ENCODE peak calls at places on chromosomes 16 and 17, in eight cellular contexts. U is left cardiac atrium; E is lower lobe of right lung; V is NAMALWA; A is fibroblast of villous mesenchyme; F is GM06990; C is cardiac muscle cell; W is activated CD8-positive, alpha-beta memory T cell treated with anti-CD3 and anti-CD28 coated beads, Interleukin-2, amount 50 U/mL, for 4 hours. G is an unnamed sample.

GRCh38 chr17:34579979-34580684 is 750 bp downstream of the TMEM132E start:
- DNase-seq in U (peak; percentile 59), E (no peak), V (no peak), A (peak; percentile 3), F (no peak), C (peak; percentile 11), W (no peak), G (peak; percentile 50)

GRCh38 chr16:50272111-50272571 is 5.8 kb downstream of the ADCY7 start:
- DNase-seq in U (no peak), E (no peak), V (no peak), A (no peak), F (no peak), C (no peak), W (no peak), G (no peak)

GRCh38 chr17:80944326-80944725 is 47.3 kb upstream of the CHMP6 start:
- DNase-seq in U (no peak), E (peak; percentile 12), V (no peak), A (no peak), F (no peak), C (no peak), W (no peak), G (no peak)

GRCh38 chr17:59406808-59407381 is 75.4 kb downstream of the YPEL2 start:
- DNase-seq in U (no peak), E (no peak), V (peak; percentile 49), A (peak; percentile 75), F (no peak), C (peak; percentile 60), W (no peak), G (peak; percentile 54)

GRCh38 chr16:14057878-14058382 is 13.2 kb upstream of the MRTFB start:
- DNase-seq in U (peak; percentile 67), E (no peak), V (no peak), A (no peak), F (no peak), C (peak; percentile 61), W (no peak), G (no peak)

GRCh38 chr16:3609895-3610697 is 1.3 kb downstream of the SLX4 start:
- DNase-seq in U (no peak), E (no peak), V (peak; percentile 36), A (no peak), F (no peak), C (peak; percentile 24), W (no peak), G (no peak)

GRCh38 chr16:85328665-85329058 is 216.4 kb upstream of the CIBAR2 start:
- DNase-seq in U (no peak), E (no peak), V (peak; percentile 59), A (no peak), F (no peak), C (no peak), W (no peak), G (no peak)

GRCh38 chr16:25011891-25012499 is 3.2 kb downstream of the ARHGAP17 start:
- DNase-seq in U (no peak), E (no peak), V (no peak), A (peak; percentile 53), F (no peak), C (no peak), W (no peak), G (peak; percentile 2)

GRCh38 chr16:57003439-57004386 is 14.4 kb downstream of the NLRC5 start:
- DNase-seq in U (no peak), E (no peak), V (peak; percentile 69), A (no peak), F (peak; percentile 51), C (no peak), W (no peak), G (no peak)

GRCh38 chr17:59550703-59551102 is 14.7 kb upstream of the DHX40 start:
- DNase-seq in U (no peak), E (no peak), V (no peak), A (no peak), F (no peak), C (no peak), W (no peak), G (no peak)

GRCh38 chr17:30334421-30334820 is 564 bp upstream of the TMIGD1 start:
- DNase-seq in U (no peak), E (no peak), V (no peak), A (no peak), F (no peak), C (no peak), W (no peak), G (no peak)

GRCh38 chr16:23229714-23230113 is 47.2 kb downstream of the SCNN1G start:
- DNase-seq in U (no peak), E (no peak), V (no peak), A (no peak), F (no peak), C (no peak), W (no peak), G (no peak)

GRCh38 chr16:46972971-46973456 is 460 bp downstream of the DNAJA2 start:
- DNase-seq in U (peak; percentile 49), E (peak; percentile 68), V (no peak), A (peak; percentile 13), F (peak; percentile 71), C (peak; percentile 16), W (peak; percentile 50), G (peak; percentile 59)

GRCh38 chr17:38562215-38562569 is 43.6 kb downstream of the SRCIN1 start:
- DNase-seq in U (no peak), E (peak; percentile 36), V (no peak), A (no peak), F (no peak), C (no peak), W (no peak), G (no peak)

GRCh38 chr16:85170066-85171003 is 58.1 kb upstream of the CIBAR2 start:
- DNase-seq in U (no peak), E (peak; percentile 22), V (no peak), A (no peak), F (no peak), C (no peak), W (no peak), G (no peak)

GRCh38 chr16:11396241-11397048 is 51.2 kb downstream of the RMI2 start:
- DNase-seq in U (peak; percentile 75), E (peak; percentile 74), V (peak; percentile 73), A (peak; percentile 68), F (peak; percentile 43), C (peak; percentile 72), W (peak; percentile 71), G (peak; percentile 82)

GRCh38 chr17:70563301-70563820 is 394.0 kb downstream of the KCNJ2 start:
- DNase-seq in U (no peak), E (no peak), V (no peak), A (no peak), F (no peak), C (no peak), W (no peak), G (no peak)